ENCODE peak calls at places on chromosomes 13 and 19, in six cellular contexts. W is substantia nigra; P is RCC 7860; Q is activated CD4-positive, alpha-beta T cell treated with anti-CD3 and anti-CD28 coated beads, Interleukin-2, amount 10 ng/mL, durations not matched to agents 7 days and 5 days; Z is naive thymus-derived CD4-positive, alpha-beta T cell; N is astrocyte of the spinal cord. J is an unnamed sample.

GRCh38 chr13:68736961-68737360 is 1370.7 kb upstream of the ATXN8OS start:
- DNase-seq in W (no peak), P (no peak), Q (no peak), Z (no peak), N (peak; percentile 24), J (no peak)

GRCh38 chr13:83622422-83622784 is 259.9 kb downstream of the SLITRK1 start:
- DNase-seq in W (no peak), P (no peak), Q (no peak), Z (no peak), N (peak; percentile 5), J (no peak)

GRCh38 chr13:96052655-96053002 is 572 bp downstream of the UGGT2 start:
- DNase-seq in W (no peak), P (peak; percentile 43), Q (no peak), Z (no peak), N (peak; percentile 76), J (peak; percentile 30)

GRCh38 chr19:989381-990081 is 5.4 kb downstream of the WDR18 start:
- DNase-seq in W (no peak), P (no peak), Q (no peak), Z (no peak), N (no peak), J (no peak)

GRCh38 chr19:44677019-44677809 is 5.9 kb downstream of the CEACAM19 start:
- DNase-seq in W (no peak), P (peak; percentile 36), Q (no peak), Z (no peak), N (peak; percentile 61), J (peak; percentile 52)

GRCh38 chr19:1863638-1864479 is 480 bp upstream of the KLF16 start:
- DNase-seq in W (peak; percentile 61), P (peak; percentile 82), Q (peak; percentile 94), Z (peak; percentile 95), N (peak; percentile 95), J (peak; percentile 97)

GRCh38 chr19:46828484-46828883 is 22.2 kb downstream of the AP2S1 start:
- DNase-seq in W (no peak), P (no peak), Q (no peak), Z (no peak), N (peak; percentile 22), J (no peak)

GRCh38 chr19:55486971-55487883 is 1.0 kb upstream of the SSC5D start:
- DNase-seq in W (no peak), P (peak; percentile 50), Q (no peak), Z (no peak), N (peak; percentile 96), J (peak; percentile 100)

GRCh38 chr19:1746401-1747284 is 6.7 kb upstream of the ONECUT3 start:
- DNase-seq in W (no peak), P (peak; percentile 11), Q (no peak), Z (no peak), N (peak; percentile 37), J (no peak)

GRCh38 chr19:35013047-35013819 is 13.1 kb downstream of the GRAMD1A start:
- DNase-seq in W (no peak), P (no peak), Q (peak; percentile 75), Z (peak; percentile 85), N (peak; percentile 53), J (peak; percentile 64)

GRCh38 chr13:32877491-32877890 is 138.7 kb upstream of the KL start:
- DNase-seq in W (no peak), P (no peak), Q (no peak), Z (no peak), N (no peak), J (no peak)

GRCh38 chr13:33459702-33460101 is 174.1 kb upstream of the STARD13 start:
- DNase-seq in W (no peak), P (no peak), Q (no peak), Z (no peak), N (no peak), J (no peak)

GRCh38 chr13:46495066-46495465 is 57.9 kb upstream of the LRCH1 start:
- DNase-seq in W (no peak), P (no peak), Q (no peak), Z (no peak), N (no peak), J (no peak)

GRCh38 chr19:409006-409514 is at the start of gene C2CD4C:
- DNase-seq in W (no peak), P (no peak), Q (no peak), Z (peak; percentile 23), N (no peak), J (no peak)

GRCh38 chr19:3693030-3693925 is 7.0 kb downstream of the PIP5K1C start:
- DNase-seq in W (no peak), P (no peak), Q (no peak), Z (no peak), N (peak; percentile 37), J (no peak)

GRCh38 chr13:72808917-72809500 is 27.1 kb downstream of the PIBF1 start:
- DNase-seq in W (no peak), P (no peak), Q (no peak), Z (peak; percentile 20), N (peak; percentile 26), J (no peak)

GRCh38 chr13:47933688-47934011 is 67.4 kb downstream of the SUCLA2 start:
- DNase-seq in W (no peak), P (no peak), Q (no peak), Z (no peak), N (peak; percentile 57), J (no peak)

GRCh38 chr19:52942371-52943133 is 19.3 kb upstream of the ZNF888 start:
- DNase-seq in W (peak; percentile 43), P (peak; percentile 69), Q (peak; percentile 96), Z (peak; percentile 96), N (peak; percentile 80), J (peak; percentile 83)

GRCh38 chr19:4191044-4191443 is 8.6 kb downstream of the ANKRD24 start:
- DNase-seq in W (no peak), P (no peak), Q (no peak), Z (no peak), N (no peak), J (no peak)

GRCh38 chr19:6788896-6789295 is 16.4 kb downstream of the VAV1 start:
- DNase-seq in W (no peak), P (no peak), Q (no peak), Z (no peak), N (no peak), J (no peak)

GRCh38 chr19:13701624-13702023 is 62.7 kb upstream of the MRI1 start:
- DNase-seq in W (no peak), P (no peak), Q (no peak), Z (no peak), N (no peak), J (no peak)

GRCh38 chr19:11203194-11204075 is 6.1 kb upstream of the KANK2 start:
- DNase-seq in W (peak; percentile 42), P (peak; percentile 78), Q (peak; percentile 36), Z (peak; percentile 18), N (peak; percentile 73), J (peak; percentile 92)

GRCh38 chr13:114101325-114101821 is 31.1 kb downstream of the RASA3 start:
- DNase-seq in W (no peak), P (no peak), Q (no peak), Z (no peak), N (no peak), J (no peak)

GRCh38 chr19:3459322-3459881 is 20.9 kb downstream of the SMIM24 start:
- DNase-seq in W (no peak), P (peak; percentile 62), Q (peak; percentile 31), Z (no peak), N (peak; percentile 97), J (peak; percentile 77)